ENCODE peak calls at places on chromosomes 16 and 17, in six cellular contexts. J, K, D, Y, E and H are unnamed samples.

GRCh38 chr17:35795007-35795870 is at the start of gene MMP28:
- DNase-seq in Y (peak), J (no peak), D (peak), K (peak), E (no peak), H (no peak)

GRCh38 chr17:63190821-63191220 is 224.8 kb downstream of the TANC2 start:
- DNase-seq in Y (no peak), J (no peak), E (no peak), D (no peak), K (no peak), H (no peak)

GRCh38 chr17:35082073-35082657 is 18.7 kb upstream of the RFFL start:
- DNase-seq in Y (no peak), D (no peak), K (peak), J (peak), E (no peak), H (no peak)

GRCh38 chr16:87210949-87211348 is 106.2 kb downstream of the C16orf95 start:
- DNase-seq in D (no peak), Y (no peak), J (no peak), E (no peak), K (no peak), H (no peak)

GRCh38 chr17:49696233-49696761 is 11.5 kb downstream of the SLC35B1 start:
- DNase-seq in D (no peak), K (no peak), E (peak), J (no peak), Y (no peak), H (peak)

GRCh38 chr17:49360796-49361128 is 1.3 kb downstream of the ZNF652 start:
- DNase-seq in Y (no peak), K (peak), D (no peak), E (no peak), J (no peak), H (no peak)

GRCh38 chr17:27807567-27808470 is 7.5 kb upstream of the NOS2 start:
- DNase-seq in E (peak), J (no peak), K (no peak), D (no peak), Y (no peak), H (no peak)

GRCh38 chr17:50203589-50204345 is 2.3 kb upstream of the COL1A1 start:
- DNase-seq in J (no peak), D (no peak), E (no peak), K (no peak), Y (no peak), H (no peak)

GRCh38 chr16:58421029-58421428 is 28.8 kb downstream of the GINS3 start:
- DNase-seq in D (no peak), E (no peak), J (no peak), Y (no peak), K (no peak), H (no peak)

GRCh38 chr16:2874032-2874431 is 9.0 kb upstream of the FLYWCH2 start:
- DNase-seq in Y (no peak), K (no peak), J (no peak), D (no peak), E (no peak), H (no peak)

GRCh38 chr17:34171245-34171818 is 83.8 kb upstream of the CCL2 start:
- DNase-seq in Y (peak), E (no peak), J (peak), K (peak), D (peak), H (peak)

GRCh38 chr17:80926601-80927250 is 64.9 kb upstream of the CHMP6 start:
- DNase-seq in Y (no peak), E (no peak), D (no peak), K (no peak), J (no peak), H (no peak)

GRCh38 chr16:86508947-86509758 is 1.2 kb upstream of the FOXF1 start:
- DNase-seq in D (no peak), J (no peak), Y (peak), K (no peak), E (no peak), H (no peak)

GRCh38 chr17:48532261-48532660 is 1.4 kb upstream of the HOXB1 start:
- DNase-seq in J (no peak), D (no peak), Y (no peak), E (no peak), K (no peak), H (no peak)

GRCh38 chr17:79323556-79323955 is 248.9 kb downstream of the ENGASE start:
- DNase-seq in Y (no peak), D (no peak), K (no peak), J (no peak), E (no peak), H (no peak)

GRCh38 chr16:30041841-30042240 is 10.8 kb upstream of the TLCD3B start:
- DNase-seq in Y (no peak), J (no peak), E (no peak), D (no peak), K (no peak), H (no peak)

GRCh38 chr17:49454050-49454449 is 39.4 kb upstream of the PHB1 start:
- DNase-seq in K (no peak), J (peak), D (no peak), E (no peak), Y (no peak), H (no peak)

GRCh38 chr16:28923231-28923587 is 1.8 kb downstream of the RABEP2 start:
- DNase-seq in E (no peak), K (no peak), Y (no peak), D (no peak), J (no peak), H (no peak)

GRCh38 chr17:57976594-57976993 is 11.5 kb downstream of the VEZF1 start:
- DNase-seq in D (no peak), E (no peak), K (no peak), J (no peak), Y (no peak), H (no peak)

GRCh38 chr16:85387171-85387507 is 226.0 kb upstream of the GSE1 start:
- DNase-seq in J (no peak), Y (peak), K (no peak), D (no peak), E (no peak), H (no peak)

DNA sequence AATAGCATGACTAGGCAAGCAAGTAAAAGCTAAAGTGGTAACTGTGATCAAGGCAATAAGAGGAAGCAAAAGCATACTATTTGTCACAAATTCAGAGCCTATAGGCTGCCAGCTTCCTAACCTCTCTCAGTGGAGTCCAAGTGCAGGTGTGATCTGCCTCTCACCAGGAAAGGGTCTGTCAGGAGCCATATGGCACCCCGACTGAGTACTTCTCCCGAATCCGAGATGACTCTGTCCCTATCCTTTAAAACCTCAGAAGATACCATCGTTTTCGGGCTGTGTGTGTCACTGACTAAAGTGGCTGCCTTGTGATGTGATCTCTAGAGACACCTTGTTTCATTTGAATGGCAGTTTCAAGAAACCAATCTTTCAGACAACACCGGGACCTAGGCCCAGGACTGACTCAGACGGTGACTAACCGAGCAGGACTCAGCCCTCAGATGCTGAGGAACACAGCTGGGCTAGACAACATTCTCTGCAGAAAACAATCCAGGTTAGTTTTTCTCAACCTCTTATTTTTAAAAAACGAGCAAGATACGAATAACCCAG is 63.6 kb downstream of the SMG6 start:
- DNase-seq in E (peak), Y (no peak), D (no peak), J (no peak), K (no peak), H (no peak)
- TF ChIP-seq POLR2AphosphoS5 in E (peak), Y (no peak), D (no peak), J (no peak), K (peak), H (no peak)

DNA sequence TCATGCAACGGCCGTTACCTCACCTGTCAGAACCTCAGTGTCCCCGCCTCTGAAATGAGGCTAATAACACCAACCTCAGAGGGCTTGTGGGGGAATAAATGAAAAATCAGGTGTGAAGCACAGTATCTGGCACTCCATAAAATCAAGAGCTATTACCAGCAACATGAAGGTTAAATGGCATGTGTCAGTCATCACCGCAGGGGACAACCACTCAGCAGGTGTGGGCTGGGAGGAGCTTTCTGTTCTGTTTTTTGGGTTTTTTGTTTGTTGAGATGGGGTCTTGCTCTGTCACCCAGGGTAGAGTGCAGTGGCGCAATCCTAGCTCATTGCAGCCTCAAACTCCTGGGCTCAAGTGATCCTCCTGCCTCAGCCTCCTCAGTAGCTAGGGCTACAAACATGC is 16.8 kb upstream of the KRT19 start:
- DNase-seq in E (no peak), K (no peak), D (no peak), Y (no peak), J (no peak), H (no peak)
- H3K27ac ChIP-seq in E (no peak), K (no peak), D (no peak), Y (no peak), J (no peak), H (no peak)

GRCh38 chr16:64236351-64236750 is 885.5 kb downstream of the CDH11 start:
- DNase-seq in Y (no peak), D (no peak), K (no peak), J (no peak), E (no peak), H (no peak)
- TF ChIP-seq GABPA in Y (no peak), D (no peak), K (no peak), J (no peak), E (no peak), H (no peak)

DNA sequence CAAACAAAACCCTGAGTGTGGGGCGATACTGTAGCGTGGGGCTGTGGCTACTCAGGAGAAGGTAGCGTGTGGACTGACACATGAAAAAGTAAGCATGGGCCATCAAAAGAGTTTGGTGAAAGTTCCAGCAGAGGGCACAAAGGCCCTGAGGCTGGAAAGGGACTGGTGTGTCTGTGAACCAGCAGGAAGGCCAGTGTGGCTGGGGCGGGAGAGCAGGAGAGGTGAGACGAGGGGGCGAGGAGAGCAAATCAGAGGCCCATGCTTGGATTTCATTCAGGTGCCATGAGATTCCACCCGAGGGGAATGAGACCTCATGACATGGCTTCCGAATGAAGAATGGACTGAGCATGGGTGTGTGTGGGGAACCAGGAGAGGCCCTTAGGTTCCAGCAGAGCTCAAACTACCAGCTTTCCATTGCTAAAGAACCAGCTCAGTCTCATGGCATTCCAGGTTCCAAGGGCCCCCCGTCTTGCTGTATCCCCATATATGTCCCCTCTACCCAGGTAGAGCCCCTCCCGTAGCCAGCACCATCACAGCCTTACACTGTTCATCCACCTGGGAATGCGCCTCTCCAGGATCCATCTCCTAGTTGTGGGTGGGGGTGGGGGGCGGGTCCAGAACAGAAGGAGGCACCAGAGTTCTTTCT is 31.1 kb downstream of the TRPV2 start:
- DNase-seq in J (no peak), E (no peak), D (no peak), Y (peak), K (no peak), H (no peak)
- TF ChIP-seq POLR2AphosphoS5 in J (no peak), E (no peak), D (no peak), Y (peak), K (no peak), H (peak)